ENCODE peak calls at places on chromosomes 7 and 10, in six cellular contexts. L, F, Z, P, O and S are unnamed samples.

GRCh38 chr7:35777121-35777520 is 23.7 kb upstream of the SEPTIN7 start:
- DNase-seq in L (no peak), F (no peak), Z (no peak), P (no peak), O (no peak), S (no peak)

GRCh38 chr7:113912881-113913280 is 5.9 kb downstream of the PPP1R3A start:
- DNase-seq in L (no peak), F (no peak), Z (no peak), P (no peak), O (no peak), S (no peak)

GRCh38 chr7:21108182-21108581 is 319.7 kb upstream of the SP4 start:
- DNase-seq in L (peak), F (no peak), Z (no peak), P (no peak), O (peak), S (no peak)

GRCh38 chr10:70540789-70541360 is 61.7 kb downstream of the PRF1 start:
- DNase-seq in L (no peak), F (no peak), Z (no peak), P (no peak), O (no peak), S (no peak)

GRCh38 chr7:92731327-92732063 is 104.9 kb downstream of the CDK6 start:
- DNase-seq in L (no peak), F (no peak), Z (peak), P (no peak), O (no peak), S (no peak)

GRCh38 chr7:132406039-132406438 is 170.2 kb downstream of the PLXNA4 start:
- DNase-seq in L (no peak), F (no peak), Z (peak), P (no peak), O (no peak), S (no peak)

GRCh38 chr7:136687693-136688322 is 180.6 kb upstream of the CHRM2 start:
- DNase-seq in L (no peak), F (no peak), Z (peak), P (no peak), O (no peak), S (no peak)

GRCh38 chr7:12127490-12127889 is 83.6 kb upstream of the TMEM106B start:
- DNase-seq in L (no peak), F (no peak), Z (no peak), P (no peak), O (no peak), S (no peak)

GRCh38 chr7:46545790-46546189 is 624.7 kb upstream of the IGFBP3 start:
- DNase-seq in L (no peak), F (no peak), Z (peak), P (no peak), O (no peak), S (no peak)

GRCh38 chr7:106692450-106693051 is 31.6 kb upstream of the CCDC71L start:
- DNase-seq in L (no peak), F (no peak), Z (no peak), P (no peak), O (no peak), S (no peak)

GRCh38 chr7:13945670-13946069 is 43.8 kb downstream of the ETV1 start:
- DNase-seq in L (no peak), F (no peak), Z (no peak), P (no peak), O (no peak), S (no peak)

GRCh38 chr7:36878288-36878687 is 154.0 kb upstream of the AOAH start:
- DNase-seq in L (no peak), F (no peak), Z (no peak), P (no peak), O (no peak), S (no peak)

GRCh38 chr7:23074443-23075244 is 30.9 kb upstream of the KLHL7 start:
- DNase-seq in L (no peak), F (no peak), Z (peak), P (no peak), O (no peak), S (no peak)

GRCh38 chr7:78716876-78717275 is 736.6 kb downstream of the MAGI2 start:
- DNase-seq in L (no peak), F (no peak), Z (no peak), P (no peak), O (no peak), S (no peak)

GRCh38 chr7:66505009-66505408 is 123.7 kb upstream of the KCTD7 start:
- DNase-seq in L (no peak), F (no peak), Z (no peak), P (no peak), O (no peak), S (no peak)

GRCh38 chr7:5667391-5667790 is 114.1 kb downstream of the RNF216 start:
- DNase-seq in L (no peak), F (no peak), Z (peak), P (no peak), O (peak), S (no peak)

GRCh38 chr7:140678081-140678815 is 5.5 kb downstream of the ADCK2 start:
- DNase-seq in L (no peak), F (no peak), Z (no peak), P (no peak), O (no peak), S (no peak)

GRCh38 chr7:15937571-15937970 is 251.1 kb upstream of the MEOX2 start:
- DNase-seq in L (no peak), F (no peak), Z (no peak), P (no peak), O (no peak), S (no peak)

GRCh38 chr10:126663328-126663727 is 7.2 kb downstream of the C10orf90 start:
- DNase-seq in L (no peak), F (peak), Z (no peak), P (no peak), O (no peak), S (no peak)

GRCh38 chr7:151083071-151083823 is at the start of gene TMUB1:
- DNase-seq in L (peak), F (peak), Z (peak), P (peak), O (peak), S (peak)

GRCh38 chr7:108403597-108404217 is 52.5 kb downstream of the NRCAM start:
- DNase-seq in L (no peak), F (no peak), Z (no peak), P (no peak), O (no peak), S (no peak)

GRCh38 chr7:87886875-87887274 is 10.6 kb downstream of the DBF4 start:
- DNase-seq in L (no peak), F (no peak), Z (peak), P (no peak), O (no peak), S (no peak)

GRCh38 chr10:8079126-8079525 is 24.6 kb downstream of the GATA3 start:
- DNase-seq in L (no peak), F (no peak), Z (peak), P (no peak), O (no peak), S (no peak)

GRCh38 chr7:98802781-98803110 is 67.1 kb downstream of the TMEM130 start:
- DNase-seq in L (no peak), F (no peak), Z (no peak), P (peak), O (no peak), S (no peak)

GRCh38 chr7:40507166-40507565 is 372.4 kb downstream of the SUGCT start:
- DNase-seq in L (no peak), F (no peak), Z (no peak), P (no peak), O (no peak), S (no peak)

GRCh38 chr7:94654764-94655561 is 970 bp downstream of the SGCE start:
- DNase-seq in L (no peak), F (no peak), Z (peak), P (no peak), O (no peak), S (no peak)

GRCh38 chr10:24556746-24557742 is 166.6 kb downstream of the ARHGAP21 start:
- DNase-seq in L (peak), F (no peak), Z (peak), P (peak), O (peak), S (peak)

GRCh38 chr7:40709077-40709964 is 574.5 kb downstream of the SUGCT start:
- DNase-seq in L (no peak), F (no peak), Z (no peak), P (no peak), O (no peak), S (no peak)

GRCh38 chr7:120216947-120217346 is 56.0 kb upstream of the KCND2 start:
- DNase-seq in L (no peak), F (no peak), Z (no peak), P (no peak), O (no peak), S (no peak)

GRCh38 chr7:148584154-148584827 is 6.3 kb upstream of the C7orf33 start:
- DNase-seq in L (no peak), F (no peak), Z (no peak), P (no peak), O (no peak), S (no peak)

GRCh38 chr7:28587211-28587610 is 174.9 kb downstream of the CREB5 start:
- DNase-seq in L (no peak), F (peak), Z (no peak), P (no peak), O (peak), S (no peak)

GRCh38 chr7:91323759-91324158 is 59.5 kb downstream of the FZD1 start:
- DNase-seq in L (no peak), F (no peak), Z (no peak), P (no peak), O (no peak), S (no peak)

GRCh38 chr10:10056958-10057357 is 960.7 kb upstream of the CELF2 start:
- DNase-seq in L (no peak), F (no peak), Z (no peak), P (no peak), O (no peak), S (no peak)

GRCh38 chr10:102645388-102645740 is 1.1 kb downstream of the TRIM8 start:
- DNase-seq in L (peak), F (peak), Z (peak), P (no peak), O (peak), S (no peak)

GRCh38 chr7:53740971-53741370 is 705.5 kb downstream of the POM121L12 start:
- DNase-seq in L (no peak), F (no peak), Z (no peak), P (no peak), O (no peak), S (no peak)

GRCh38 chr10:490891-491571 is 198.4 kb downstream of the DIP2C start:
- DNase-seq in L (peak), F (no peak), Z (no peak), P (no peak), O (no peak), S (no peak)

GRCh38 chr10:11901454-11902431 is 78.6 kb downstream of the PROSER2 start:
- DNase-seq in L (no peak), F (no peak), Z (peak), P (no peak), O (no peak), S (no peak)

GRCh38 chr7:48154792-48155413 is 16.4 kb upstream of the ABCA13 start:
- DNase-seq in L (peak), F (no peak), Z (peak), P (no peak), O (no peak), S (no peak)

DNA sequence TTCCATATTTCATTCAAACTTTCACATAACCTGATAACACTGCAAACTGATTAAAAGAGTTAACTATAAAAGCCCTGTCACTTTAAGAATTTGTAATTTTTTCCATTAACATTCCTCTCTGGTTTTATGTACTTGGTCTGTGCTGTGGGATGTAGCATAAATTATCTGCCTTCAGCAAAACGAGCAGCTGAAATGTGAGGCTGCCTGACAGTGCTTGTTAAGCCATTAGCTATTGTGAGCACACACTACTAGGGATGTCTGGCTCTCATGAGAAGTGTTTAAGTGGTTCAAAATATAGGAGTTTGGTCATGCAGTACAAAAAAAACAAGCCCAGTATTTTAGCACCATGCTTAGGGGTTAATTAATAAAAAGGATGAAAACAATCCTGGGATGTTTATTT is 63.0 kb downstream of the HOXA1 start:
- DNase-seq in L (no peak), F (no peak), Z (no peak), P (no peak), O (no peak), S (no peak)
- TF ChIP-seq POLR2AphosphoS5 in L (no peak), F (no peak), Z (no peak), P (no peak), O (no peak), S (no peak)

DNA sequence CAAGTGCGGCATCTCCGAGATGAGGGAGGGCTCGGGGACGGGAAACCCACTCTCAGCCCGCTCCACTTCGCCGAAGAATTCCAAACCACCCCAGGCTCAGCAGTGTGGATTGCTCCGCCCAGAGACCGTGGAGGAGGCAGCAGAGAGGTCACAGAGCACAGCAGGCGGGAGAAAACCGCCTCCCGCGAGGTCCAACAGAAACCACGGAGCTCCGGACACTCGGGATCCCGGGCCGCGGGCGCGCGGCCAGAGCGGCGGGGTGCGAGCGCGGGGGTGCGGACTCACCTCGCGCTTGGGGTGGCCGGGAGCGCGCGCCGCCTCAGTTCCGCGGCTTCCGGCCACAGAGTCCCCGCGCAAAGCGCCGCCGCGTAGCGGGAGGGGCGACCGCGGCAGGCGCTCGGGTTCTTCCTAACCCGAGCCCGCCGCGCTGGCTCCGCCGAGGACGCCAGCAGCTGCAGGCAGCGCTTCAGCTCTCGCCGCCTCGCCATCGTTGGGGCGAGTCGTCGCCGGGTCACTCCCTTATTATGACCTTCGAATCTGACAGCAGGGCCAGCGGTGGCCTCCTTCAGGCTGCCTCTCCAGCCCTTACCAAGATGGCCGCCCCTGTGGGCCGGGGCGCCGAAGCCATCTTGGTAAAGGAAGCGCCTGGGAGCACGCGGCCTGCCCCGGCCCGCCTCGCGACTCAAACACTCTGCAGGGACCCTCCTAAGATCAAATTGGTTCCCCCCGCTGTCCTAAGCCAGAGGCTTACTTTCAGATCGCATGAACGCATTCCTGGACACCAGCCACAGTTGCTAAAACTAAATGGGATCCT is at the start of gene NAPEPLD:
- DNase-seq in L (peak), F (peak), Z (peak), P (peak), O (peak), S (peak)
- TF ChIP-seq POLR2A in L (peak), F (no peak), Z (peak), P (peak), O (peak), S (peak)

GRCh38 chr7:157336383-157337315 is at the start of gene DNAJB6:
- DNase-seq in L (peak), F (peak), Z (peak), P (peak), O (peak), S (peak)
- TF ChIP-seq POLR2AphosphoS5 in L (peak), F (peak), Z (peak), P (peak), O (peak), S (peak)

DNA sequence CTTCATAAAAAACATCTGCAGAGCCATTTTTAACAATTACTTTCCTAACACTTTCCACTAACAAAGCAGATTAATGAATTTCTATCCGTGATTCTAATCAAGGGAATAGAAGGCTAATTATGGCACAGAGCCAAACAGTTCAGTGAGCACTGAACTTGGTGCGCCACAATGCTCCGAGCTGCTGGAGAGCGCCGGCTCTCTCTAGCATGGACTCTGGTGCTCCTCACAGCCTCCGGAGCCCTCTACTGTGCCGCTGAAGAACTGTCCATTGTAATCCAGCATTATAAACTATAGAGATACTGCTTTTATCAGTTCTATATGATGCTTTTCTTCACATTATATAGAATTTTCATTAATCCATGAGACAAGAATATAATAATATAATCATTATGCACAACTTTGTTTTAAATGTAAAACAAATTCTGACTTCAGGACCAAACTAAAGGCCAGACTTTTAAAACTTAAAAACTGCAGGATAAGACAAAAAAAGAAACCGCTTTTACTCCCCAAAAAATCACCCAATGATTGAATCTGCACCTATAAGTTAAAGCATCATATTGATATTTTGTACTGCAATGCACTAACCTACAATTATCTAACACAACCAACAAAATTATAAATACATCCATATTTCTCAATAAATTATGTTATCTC is 123.6 kb downstream of the RNF32 start:
- DNase-seq in L (peak), F (no peak), Z (peak), P (no peak), O (peak), S (no peak)
- TF ChIP-seq POLR2A in L (no peak), F (no peak), Z (no peak), P (no peak), O (no peak), S (no peak)

DNA sequence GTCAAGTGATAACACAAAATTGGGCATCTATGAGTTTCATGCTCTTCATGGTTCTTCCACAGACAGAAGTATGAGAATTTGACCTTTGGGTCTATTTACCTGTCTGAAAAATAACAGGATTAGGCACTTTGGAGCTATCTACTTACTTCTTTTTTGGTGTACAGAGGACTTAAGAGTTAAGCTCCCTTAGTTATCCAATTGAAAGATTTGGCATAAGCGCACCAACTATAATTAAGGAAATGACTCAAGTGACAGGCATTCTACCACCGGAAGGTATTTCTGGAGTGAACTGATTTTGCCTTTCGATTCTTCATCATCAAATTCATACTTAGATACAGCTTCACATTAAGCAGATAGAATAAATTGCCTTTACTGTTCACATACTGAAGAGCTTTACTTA is 43.9 kb downstream of the IFIT5 start:
- DNase-seq in L (no peak), F (no peak), Z (peak), P (no peak), O (no peak), S (no peak)
- TF ChIP-seq POLR2AphosphoS5 in L (no peak), F (no peak), Z (peak), P (no peak), O (no peak), S (no peak)

DNA sequence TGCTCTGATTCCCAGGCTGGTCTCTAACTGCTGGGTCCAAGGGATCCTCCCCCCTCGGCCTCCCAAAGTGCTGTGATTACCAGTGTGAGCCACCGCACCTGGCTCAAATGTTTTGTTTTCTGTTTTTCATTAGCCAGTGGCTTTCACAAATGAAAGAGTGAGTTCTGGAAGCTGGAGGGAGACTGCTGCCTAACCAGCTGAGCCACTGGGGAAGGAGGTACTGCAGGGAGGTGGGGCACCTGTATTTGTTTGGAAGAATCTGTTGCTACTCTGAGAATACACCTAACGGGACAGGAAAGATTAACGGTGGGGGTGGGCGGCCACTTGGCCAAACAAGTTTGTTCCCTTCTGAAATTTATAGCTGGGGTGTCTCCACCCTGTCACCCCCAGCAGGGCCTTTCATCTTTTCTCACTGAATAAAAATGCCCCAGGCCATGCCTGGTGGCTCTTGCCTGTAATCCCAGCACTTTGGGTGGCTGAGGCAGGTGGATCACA is 4.7 kb downstream of the STOX1 start:
- DNase-seq in L (no peak), F (no peak), Z (no peak), P (no peak), O (peak), S (no peak)
- TF ChIP-seq POLR2A in L (no peak), F (no peak), Z (no peak), P (no peak), O (no peak), S (no peak)

DNA sequence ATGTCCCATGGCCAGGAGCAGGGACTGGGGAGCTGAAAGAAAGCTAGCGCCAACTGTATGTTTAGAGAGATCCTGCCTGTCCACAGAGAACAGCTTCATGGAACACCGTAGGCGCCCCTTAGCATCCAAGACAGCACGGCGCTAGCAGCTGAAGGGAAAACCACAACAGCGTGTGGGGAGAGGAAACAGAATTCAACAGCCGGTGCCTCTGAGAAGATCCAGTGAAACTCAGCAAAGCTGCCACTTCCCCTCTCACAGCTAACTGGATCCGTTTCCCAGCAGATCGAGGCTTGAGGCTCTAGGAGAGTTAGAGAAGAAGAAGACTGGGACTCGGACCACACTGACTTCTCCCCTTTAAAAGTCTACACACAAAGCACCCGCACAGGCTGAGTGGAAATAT is 145.0 kb downstream of the MAD1L1 start:
- DNase-seq in L (no peak), F (no peak), Z (no peak), P (no peak), O (no peak), S (no peak)
- TF ChIP-seq POLR2AphosphoS5 in L (no peak), F (no peak), Z (no peak), P (no peak), O (no peak), S (no peak)

GRCh38 chr7:44987996-44988395 is 9.2 kb upstream of the MYO1G start:
- DNase-seq in L (no peak), F (no peak), Z (no peak), P (no peak), O (no peak), S (no peak)

GRCh38 chr7:44985033-44985695 is 6.3 kb upstream of the MYO1G start:
- DNase-seq in L (no peak), F (no peak), Z (no peak), P (no peak), O (no peak), S (no peak)

GRCh38 chr7:44984478-44984758 is 5.6 kb upstream of the MYO1G start:
- DNase-seq in L (no peak), F (no peak), Z (no peak), P (no peak), O (no peak), S (no peak)

GRCh38 chr7:44985900-44986217 is 7.0 kb upstream of the MYO1G start:
- DNase-seq in L (no peak), F (no peak), Z (no peak), P (no peak), O (no peak), S (no peak)

GRCh38 chr7:44986218-44987053 is 7.6 kb upstream of the MYO1G start:
- DNase-seq in L (peak), F (peak), Z (peak), P (peak), O (peak), S (no peak)
- TF ChIP-seq POLR2A in L (peak), F (peak), Z (peak), P (peak), O (peak), S (peak)